ENCODE peak calls at places on chromosome 7, in five cellular contexts. I, B, P, H and F are unnamed samples.

GRCh38 chr7:138752568-138753518 is 45.0 kb upstream of the TMEM213 start:
- DNase-seq in H (peak), P (no peak), B (peak), I (no peak), F (peak)

GRCh38 chr7:81210092-81211064 is 291.5 kb upstream of the SEMA3C start:
- DNase-seq in H (peak), B (no peak), I (no peak), P (no peak), F (peak)

GRCh38 chr7:6438427-6438826 is 9.3 kb downstream of the DAGLB start:
- DNase-seq in H (no peak), B (no peak), P (no peak), I (no peak), F (no peak)

GRCh38 chr7:45050198-45050597 is 38.6 kb downstream of the NACAD start:
- DNase-seq in H (no peak), B (no peak), I (no peak), P (no peak), F (no peak)

GRCh38 chr7:136275794-136276193 is 298.6 kb upstream of the MTPN start:
- DNase-seq in I (no peak), B (no peak), P (no peak), H (no peak), F (no peak)

GRCh38 chr7:81499262-81500116 is 270.4 kb downstream of the HGF start:
- DNase-seq in H (peak), B (no peak), P (no peak), I (no peak), F (peak)

GRCh38 chr7:76129366-76129765 is 72.3 kb upstream of the SRRM3 start:
- DNase-seq in I (no peak), P (no peak), H (no peak), B (no peak), F (no peak)

GRCh38 chr7:128236924-128237586 is 4.0 kb upstream of the LEP start:
- DNase-seq in B (no peak), I (peak), H (peak), P (no peak), F (peak)

GRCh38 chr7:157495594-157495993 is 158.8 kb downstream of the DNAJB6 start:
- DNase-seq in I (no peak), P (no peak), H (no peak), B (no peak), F (no peak)

GRCh38 chr7:105125745-105126144 is 111.7 kb downstream of the KMT2E start:
- DNase-seq in B (no peak), I (no peak), P (no peak), H (no peak), F (no peak)

GRCh38 chr7:152035807-152036206 is 10.3 kb downstream of the GALNT11 start:
- DNase-seq in P (no peak), B (no peak), I (no peak), H (no peak), F (no peak)

GRCh38 chr7:128890306-128891109 is 20.0 kb downstream of the KCP start:
- DNase-seq in H (no peak), B (no peak), I (no peak), P (peak), F (no peak)

GRCh38 chr7:43240565-43240964 is 128.1 kb downstream of the HECW1 start:
- DNase-seq in I (no peak), H (no peak), B (no peak), P (no peak), F (no peak)

GRCh38 chr7:2632717-2633537 is 1.1 kb downstream of the TTYH3 start:
- DNase-seq in B (peak), I (no peak), P (peak), H (peak), F (peak)

GRCh38 chr7:7524121-7524520 is 11.6 kb downstream of the COL28A1 start:
- DNase-seq in H (no peak), I (no peak), B (no peak), P (no peak), F (no peak)

GRCh38 chr7:353746-354325 is 63.9 kb downstream of the FOXL3 start:
- DNase-seq in B (no peak), H (no peak), P (no peak), I (no peak), F (no peak)

GRCh38 chr7:55427800-55428199 is 62.7 kb downstream of the LANCL2 start:
- DNase-seq in H (no peak), P (no peak), B (no peak), I (no peak), F (no peak)

GRCh38 chr7:138425026-138425425 is 35.0 kb upstream of the TRIM24 start:
- DNase-seq in I (no peak), P (no peak), H (no peak), B (no peak), F (no peak)

GRCh38 chr7:10156972-10157371 is 816.7 kb upstream of the PHF14 start:
- DNase-seq in B (no peak), H (no peak), P (no peak), I (no peak), F (no peak)

GRCh38 chr7:111259991-111260390 is 169.1 kb downstream of the LRRN3 start:
- DNase-seq in I (no peak), P (no peak), H (no peak), B (no peak), F (no peak)

GRCh38 chr7:122710951-122711350 is 8.2 kb upstream of the RNF148 start:
- DNase-seq in H (no peak), P (no peak), B (no peak), I (no peak), F (no peak)

GRCh38 chr7:22238354-22239311 is 118.3 kb downstream of the RAPGEF5 start:
- DNase-seq in P (no peak), I (no peak), H (peak), B (no peak), F (peak)

GRCh38 chr7:107286751-107287621 is 118.2 kb downstream of the HBP1 start:
- DNase-seq in B (no peak), P (no peak), I (no peak), H (no peak), F (no peak)

GRCh38 chr7:32070406-32071360 is at the start of gene PDE1C:
- DNase-seq in H (no peak), P (no peak), I (no peak), B (no peak), F (no peak)

GRCh38 chr7:110210941-110211608 is 879.9 kb upstream of the LRRN3 start:
- DNase-seq in I (no peak), H (no peak), B (no peak), P (no peak), F (no peak)

GRCh38 chr7:157745721-157746709 is 409.2 kb downstream of the DNAJB6 start:
- DNase-seq in B (no peak), I (no peak), P (no peak), H (no peak), F (no peak)

GRCh38 chr7:133491846-133492652 is 239.2 kb downstream of the EXOC4 start:
- DNase-seq in I (no peak), B (no peak), H (peak), P (no peak), F (peak)

GRCh38 chr7:121755818-121756501 is 117.0 kb upstream of the PTPRZ1 start:
- DNase-seq in P (peak), H (no peak), B (no peak), I (no peak), F (no peak)

GRCh38 chr7:16174253-16174652 is 247.1 kb downstream of the CRPPA start:
- DNase-seq in B (no peak), I (no peak), H (no peak), P (no peak), F (no peak)

GRCh38 chr7:92296898-92297435 is 51.2 kb downstream of the ANKIB1 start:
- DNase-seq in I (no peak), B (no peak), P (no peak), H (no peak), F (no peak)

GRCh38 chr7:64685741-64686140 is 19.8 kb downstream of the ZNF107 start:
- DNase-seq in H (peak), I (no peak), P (no peak), B (no peak), F (peak)

GRCh38 chr7:33300131-33300530 is 170.8 kb downstream of the BBS9 start:
- DNase-seq in P (no peak), H (no peak), I (no peak), B (no peak), F (no peak)

GRCh38 chr7:33299425-33299824 is 170.1 kb downstream of the BBS9 start:
- DNase-seq in H (no peak), I (no peak), B (no peak), P (no peak), F (no peak)

GRCh38 chr7:33298848-33299247 is 169.5 kb downstream of the BBS9 start:
- DNase-seq in I (no peak), B (no peak), P (no peak), H (no peak), F (no peak)

GRCh38 chr7:33300742-33301141 is 171.4 kb downstream of the BBS9 start:
- DNase-seq in I (no peak), B (no peak), P (no peak), H (no peak), F (no peak)
- H3K4me3 ChIP-seq in I (no peak), B (no peak), P (no peak), H (no peak), F (no peak)

GRCh38 chr7:158970132-158970531 is 113.8 kb downstream of the DYNC2I1 start:
- DNase-seq in I (no peak), B (no peak), H (no peak), P (no peak), F (no peak)

GRCh38 chr7:158973440-158973839 is 117.1 kb downstream of the DYNC2I1 start:
- DNase-seq in I (no peak), P (no peak), B (no peak), H (no peak), F (no peak)

GRCh38 chr7:158973941-158974785 is 117.8 kb downstream of the DYNC2I1 start:
- DNase-seq in P (no peak), I (no peak), H (no peak), B (no peak), F (no peak)

GRCh38 chr7:158966780-158967390 is 110.5 kb downstream of the DYNC2I1 start:
- DNase-seq in B (no peak), P (no peak), I (no peak), H (no peak), F (no peak)

DNA sequence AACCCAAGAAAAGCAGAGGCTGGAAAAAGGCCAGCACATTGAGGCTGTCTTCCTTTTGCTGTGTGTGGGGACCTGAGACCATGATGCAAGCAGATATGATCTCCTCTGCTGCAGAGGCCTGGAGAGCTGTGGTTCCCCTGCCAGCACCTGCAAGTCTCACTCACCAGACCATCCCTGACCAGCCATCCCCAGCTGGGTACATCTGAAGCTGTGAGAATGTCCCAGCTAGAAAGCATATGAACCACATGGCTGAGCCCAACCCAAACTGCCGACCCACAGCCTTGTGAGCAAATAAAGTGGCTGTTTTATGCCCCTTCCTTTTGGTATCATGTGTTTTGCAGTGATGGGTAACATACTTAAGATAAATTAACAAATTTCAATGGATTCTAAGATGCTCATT is 114.9 kb downstream of the DYNC2I1 start:
- DNase-seq in H (no peak), B (no peak), I (no peak), P (no peak), F (no peak)
- H3K4me3 ChIP-seq in H (no peak), B (no peak), I (no peak), P (no peak), F (no peak)

GRCh38 chr7:49400891-49401550 is 372.4 kb upstream of the VWC2 start:
- DNase-seq in B (no peak), P (no peak), H (peak), I (no peak), F (peak)

GRCh38 chr7:49397750-49398149 is 375.7 kb upstream of the VWC2 start:
- DNase-seq in B (no peak), P (no peak), H (no peak), I (no peak), F (no peak)

GRCh38 chr7:49398236-49398635 is 375.2 kb upstream of the VWC2 start:
- DNase-seq in I (no peak), P (no peak), H (no peak), B (no peak), F (no peak)

GRCh38 chr7:49398730-49399129 is 374.7 kb upstream of the VWC2 start:
- DNase-seq in H (peak), B (no peak), P (no peak), I (no peak), F (peak)

DNA sequence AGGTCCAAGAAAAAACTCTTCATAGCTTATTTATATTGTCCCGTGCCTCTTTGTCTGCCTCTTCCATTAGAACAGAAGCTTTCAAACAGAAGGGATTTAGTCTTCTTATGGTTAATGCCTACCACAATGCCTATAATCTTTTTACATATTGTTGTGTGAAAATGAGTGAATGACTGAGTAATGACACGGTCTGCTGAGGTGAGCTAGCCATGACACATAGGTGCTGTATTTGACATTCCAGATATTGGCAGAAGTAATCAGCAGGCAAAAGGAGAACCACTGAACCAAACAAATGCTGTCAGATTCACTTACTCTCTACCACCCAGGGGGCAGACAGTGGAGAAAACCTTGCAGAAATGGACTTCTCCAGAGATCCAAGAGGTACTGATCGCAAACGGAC is 377.2 kb upstream of the VWC2 start:
- DNase-seq in I (no peak), B (no peak), H (peak), P (no peak), F (peak)
- H3K4me3 ChIP-seq in I (no peak), B (no peak), H (no peak), P (no peak), F (no peak)

GRCh38 chr7:1457059-1457948 is 2.0 kb downstream of the MICALL2 start:
- DNase-seq in H (no peak), P (no peak), I (no peak), B (no peak), F (no peak)
- H3K4me3 ChIP-seq in H (peak), P (no peak), I (peak), B (peak), F (peak)

GRCh38 chr7:101400751-101401150 is 38.1 kb downstream of the COL26A1 start:
- DNase-seq in B (no peak), I (no peak), P (no peak), H (no peak), F (no peak)

GRCh38 chr7:101402081-101402779 is 39.6 kb downstream of the COL26A1 start:
- DNase-seq in P (no peak), H (peak), B (no peak), I (no peak), F (peak)

GRCh38 chr7:101399759-101400158 is 37.1 kb downstream of the COL26A1 start:
- DNase-seq in B (no peak), H (no peak), P (no peak), I (no peak), F (no peak)

GRCh38 chr7:101402835-101403234 is 40.2 kb downstream of the COL26A1 start:
- DNase-seq in I (no peak), H (no peak), B (no peak), P (no peak), F (no peak)

DNA sequence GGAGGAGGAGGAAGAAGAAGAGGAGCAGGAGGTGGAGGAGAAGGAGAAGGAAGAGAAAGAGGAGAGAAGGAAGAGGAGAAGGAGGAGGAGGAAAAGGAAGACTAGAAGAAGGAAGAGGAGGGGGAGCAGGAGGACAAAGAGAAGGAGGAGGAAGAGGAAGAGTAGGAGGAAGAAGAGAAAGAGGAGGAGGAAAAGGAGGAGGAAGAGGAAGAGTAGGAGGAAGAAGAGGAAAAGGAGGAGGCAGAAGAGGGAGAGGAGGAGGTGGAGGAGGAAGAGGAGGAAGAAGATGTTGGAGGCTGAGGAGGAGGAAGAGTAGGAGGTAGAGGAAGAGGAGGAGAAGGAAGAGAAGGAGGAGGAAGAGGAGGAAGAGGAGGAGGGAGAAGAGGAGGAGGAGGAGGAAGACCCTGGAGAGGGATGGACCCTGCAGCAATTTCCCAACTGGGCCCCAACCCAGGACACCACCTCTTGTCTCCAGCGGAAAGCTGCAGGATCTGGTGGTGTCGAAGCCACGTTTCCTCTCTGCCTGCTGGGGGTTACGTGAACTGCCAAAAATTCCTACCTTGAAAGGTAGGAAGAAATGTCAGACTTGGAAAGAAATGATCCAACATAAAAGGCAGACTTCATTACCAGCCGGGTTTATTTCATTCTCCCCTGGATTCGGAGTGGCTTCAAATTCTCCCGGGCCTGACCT is 38.9 kb downstream of the COL26A1 start:
- DNase-seq in B (no peak), H (no peak), I (no peak), P (no peak), F (no peak)
- H3K4me3 ChIP-seq in B (no peak), H (no peak), I (no peak), P (no peak), F (no peak)

DNA sequence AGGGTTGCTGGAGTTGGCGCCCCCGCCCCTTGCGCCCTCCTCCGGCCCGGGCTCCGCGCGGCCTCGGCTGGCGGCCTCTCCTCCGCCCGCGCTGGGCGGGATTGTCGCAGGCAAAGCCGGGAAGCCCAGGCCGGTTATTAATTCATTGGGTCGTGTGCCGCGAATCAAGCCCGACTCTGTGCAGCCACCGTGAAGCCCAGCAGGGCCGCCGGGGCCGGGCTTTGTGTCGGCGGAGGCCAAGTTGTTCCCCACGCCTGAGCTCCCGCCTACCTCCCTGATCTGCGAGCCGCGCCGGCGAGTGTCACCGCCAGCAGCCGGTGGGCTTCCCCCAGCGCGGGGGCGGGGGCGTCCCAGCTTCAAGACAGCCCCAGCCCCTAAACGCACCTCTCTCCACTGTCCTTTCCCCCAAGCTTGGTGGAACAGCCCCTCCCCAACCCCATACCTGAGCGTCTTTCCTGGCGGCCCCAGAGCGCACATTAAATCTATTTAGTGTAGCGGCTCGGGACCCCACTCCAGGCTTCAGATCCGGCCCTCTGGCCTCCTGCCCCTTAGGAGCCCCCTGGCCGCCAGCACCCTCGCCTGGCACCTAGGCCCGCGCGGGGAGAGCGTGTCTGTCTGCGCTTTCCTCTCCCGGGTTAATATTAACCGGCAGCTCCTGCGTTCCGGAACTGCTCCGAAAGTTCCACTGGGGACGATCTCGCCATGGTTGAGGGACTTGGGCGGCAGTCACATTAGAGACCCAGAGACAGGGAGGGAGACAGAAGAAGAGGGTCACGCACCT is 3.5 kb downstream of the SHH start:
- DNase-seq in P (no peak), I (no peak), H (no peak), B (peak), F (no peak)
- H3K4me3 ChIP-seq in P (peak), I (no peak), H (peak), B (peak), F (peak)

GRCh38 chr7:48097511-48098231 is 8.6 kb downstream of the UPP1 start:
- DNase-seq in I (no peak), H (no peak), B (no peak), P (no peak), F (no peak)
- H3K4me3 ChIP-seq in I (no peak), H (no peak), B (no peak), P (no peak), F (no peak)

GRCh38 chr7:112449902-112450806 is at the start of gene IFRD1:
- DNase-seq in H (peak), I (peak), P (peak), B (peak), F (peak)

GRCh38 chr7:112452102-112452888 is 2.0 kb downstream of the IFRD1 start:
- DNase-seq in B (peak), H (peak), I (no peak), P (no peak), F (peak)

GRCh38 chr7:112450807-112451661 is 774 bp downstream of the IFRD1 start:
- DNase-seq in P (peak), H (peak), B (peak), I (peak), F (peak)

GRCh38 chr7:112449353-112449752 is 907 bp upstream of the IFRD1 start:
- DNase-seq in P (no peak), I (no peak), B (no peak), H (peak), F (peak)

GRCh38 chr7:112453505-112454171 is 3.4 kb downstream of the IFRD1 start:
- DNase-seq in H (peak), I (no peak), B (no peak), P (no peak), F (peak)
- H3K4me3 ChIP-seq in H (no peak), I (no peak), B (peak), P (no peak), F (peak)